ENCODE peak calls at places on chromosomes 1 and 21, in four cellular contexts. One of them, this sample, is unnamed.

GRCh38 chr1:56229183-56229582 is 350.2 kb downstream of the PLPP3 start:
- DNase-seq in K562: no peak
- DNase-seq in WTC11: no peak
- DNase-seq in HepG2: no peak
- DNase-seq in this sample: no peak

GRCh38 chr1:112934562-112934952 is 21.4 kb downstream of the SLC16A1 start:
- DNase-seq in K562: no peak
- DNase-seq in WTC11: no peak
- DNase-seq in HepG2: no peak
- DNase-seq in this sample: no peak

GRCh38 chr1:167541013-167541412 is 12.5 kb downstream of the CREG1 start:
- DNase-seq in K562: no peak
- DNase-seq in WTC11: no peak
- DNase-seq in HepG2: no peak
- DNase-seq in this sample: no peak

GRCh38 chr1:73674945-73675561 is 522.9 kb downstream of the LRRIQ3 start:
- DNase-seq in K562: no peak
- DNase-seq in WTC11: no peak
- DNase-seq in HepG2: no peak
- DNase-seq in this sample: no peak

GRCh38 chr1:44146536-44147361 is 5.3 kb upstream of the KLF18 start:
- DNase-seq in K562: no peak
- DNase-seq in WTC11: peak; percentile 56
- DNase-seq in HepG2: no peak
- DNase-seq in this sample: no peak

GRCh38 chr1:233304489-233305102 is 9.1 kb upstream of the PCNX2 start:
- DNase-seq in K562: peak; percentile 29
- DNase-seq in WTC11: no peak
- DNase-seq in HepG2: no peak
- DNase-seq in this sample: no peak

GRCh38 chr1:198605880-198606458 is 32.9 kb upstream of the PTPRC start:
- DNase-seq in K562: no peak
- DNase-seq in WTC11: no peak
- DNase-seq in HepG2: no peak
- DNase-seq in this sample: no peak

GRCh38 chr1:194043984-194044755 is 857.8 kb upstream of the B3GALT2 start:
- DNase-seq in K562: no peak
- DNase-seq in WTC11: no peak
- DNase-seq in HepG2: no peak
- DNase-seq in this sample: no peak

GRCh38 chr1:99788896-99789295 is 22.5 kb upstream of the FRRS1 start:
- DNase-seq in K562: no peak
- DNase-seq in WTC11: no peak
- DNase-seq in HepG2: no peak
- DNase-seq in this sample: no peak

GRCh38 chr1:241518447-241519307 is 878 bp downstream of the FH start:
- DNase-seq in K562: no peak
- DNase-seq in WTC11: no peak
- DNase-seq in HepG2: peak; percentile 6
- DNase-seq in this sample: no peak

GRCh38 chr1:41537257-41537656 is 52.8 kb upstream of the EDN2 start:
- DNase-seq in K562: no peak
- DNase-seq in WTC11: no peak
- DNase-seq in HepG2: no peak
- DNase-seq in this sample: no peak

GRCh38 chr1:207711285-207711684 is 40.6 kb upstream of the CD46 start:
- DNase-seq in K562: no peak
- DNase-seq in WTC11: peak; percentile 22
- DNase-seq in HepG2: peak; percentile 20
- DNase-seq in this sample: no peak

GRCh38 chr1:37323486-37324377 is 150.6 kb upstream of the ZC3H12A start:
- DNase-seq in K562: peak; percentile 88
- DNase-seq in WTC11: peak; percentile 77
- DNase-seq in HepG2: peak; percentile 33
- DNase-seq in this sample: no peak

GRCh38 chr1:232795497-232796068 is 9.6 kb upstream of the MAP10 start:
- DNase-seq in K562: no peak
- DNase-seq in WTC11: no peak
- DNase-seq in HepG2: no peak
- DNase-seq in this sample: no peak

GRCh38 chr1:51019811-51020210 is 49.8 kb downstream of the CDKN2C start:
- DNase-seq in K562: no peak
- DNase-seq in WTC11: no peak
- DNase-seq in HepG2: no peak
- DNase-seq in this sample: no peak

GRCh38 chr1:3313579-3313955 is 140.9 kb upstream of the ARHGEF16 start:
- DNase-seq in K562: no peak
- DNase-seq in WTC11: peak; percentile 31
- DNase-seq in HepG2: no peak
- DNase-seq in this sample: no peak

GRCh38 chr1:237670296-237670695 is 220.4 kb downstream of the ZP4 start:
- DNase-seq in K562: no peak
- DNase-seq in WTC11: no peak
- DNase-seq in HepG2: no peak
- DNase-seq in this sample: no peak

GRCh38 chr1:173270243-173270642 is 63.1 kb upstream of the TNFSF4 start:
- DNase-seq in K562: no peak
- DNase-seq in WTC11: no peak
- DNase-seq in HepG2: no peak
- DNase-seq in this sample: no peak

GRCh38 chr1:156337888-156338179 is 258 bp downstream of the CCT3 start:
- DNase-seq in K562: no peak
- DNase-seq in WTC11: no peak
- DNase-seq in HepG2: no peak
- DNase-seq in this sample: no peak

GRCh38 chr1:208919371-208919770 is 664.1 kb upstream of the CAMK1G start:
- DNase-seq in K562: no peak
- DNase-seq in WTC11: no peak
- DNase-seq in HepG2: no peak
- DNase-seq in this sample: no peak

GRCh38 chr1:226436855-226437491 is 29.1 kb upstream of the PARP1 start:
- DNase-seq in K562: no peak
- DNase-seq in WTC11: no peak
- DNase-seq in HepG2: no peak
- DNase-seq in this sample: no peak

GRCh38 chr1:204051258-204051657 is 21.7 kb upstream of the SOX13 start:
- DNase-seq in K562: no peak
- DNase-seq in WTC11: no peak
- DNase-seq in HepG2: no peak
- DNase-seq in this sample: no peak

GRCh38 chr1:27515626-27516025 is 25.7 kb upstream of the WASF2 start:
- DNase-seq in K562: no peak
- DNase-seq in WTC11: no peak
- DNase-seq in HepG2: no peak
- DNase-seq in this sample: no peak

GRCh38 chr21:32377991-32378390 is 14.8 kb downstream of the URB1 start:
- DNase-seq in K562: no peak
- DNase-seq in WTC11: no peak
- DNase-seq in HepG2: no peak
- DNase-seq in this sample: no peak

GRCh38 chr21:45356653-45357435 is 48.1 kb upstream of the COL18A1 start:
- DNase-seq in K562: no peak
- DNase-seq in WTC11: no peak
- DNase-seq in HepG2: peak; percentile 87
- DNase-seq in this sample: no peak

GRCh38 chr1:36008546-36009197 is 75.2 kb upstream of the TEKT2 start:
- DNase-seq in K562: no peak
- DNase-seq in WTC11: no peak
- DNase-seq in HepG2: peak; percentile 12
- DNase-seq in this sample: no peak

GRCh38 chr1:91529856-91530255 is 29.2 kb downstream of the CDC7 start:
- DNase-seq in K562: no peak
- DNase-seq in WTC11: no peak
- DNase-seq in HepG2: no peak
- DNase-seq in this sample: no peak

GRCh38 chr1:207962716-207963428 is 51.9 kb upstream of the CD34 start:
- DNase-seq in K562: no peak
- DNase-seq in WTC11: peak; percentile 26
- DNase-seq in HepG2: no peak
- DNase-seq in this sample: no peak

GRCh38 chr1:96633695-96634094 is 87.9 kb upstream of the PTBP2 start:
- DNase-seq in K562: no peak
- DNase-seq in WTC11: no peak
- DNase-seq in HepG2: no peak
- DNase-seq in this sample: no peak

GRCh38 chr1:209796733-209797025 is 9.3 kb downstream of the IRF6 start:
- DNase-seq in K562: no peak
- DNase-seq in WTC11: no peak
- DNase-seq in HepG2: no peak
- DNase-seq in this sample: no peak

GRCh38 chr1:84913025-84913892 is 20.3 kb upstream of the LPAR3 start:
- DNase-seq in K562: no peak
- DNase-seq in WTC11: no peak
- DNase-seq in HepG2: no peak
- DNase-seq in this sample: no peak

GRCh38 chr1:155833665-155834295 is 23.2 kb downstream of the GON4L start:
- DNase-seq in K562: no peak
- DNase-seq in WTC11: no peak
- DNase-seq in HepG2: no peak
- DNase-seq in this sample: no peak

GRCh38 chr1:44327679-44328491 is 27.2 kb downstream of the ERI3 start:
- DNase-seq in K562: peak; percentile 27
- DNase-seq in WTC11: peak; percentile 31
- DNase-seq in HepG2: peak; percentile 86
- DNase-seq in this sample: no peak

GRCh38 chr21:33820371-33820770 is 95.2 kb downstream of the ATP5PO start:
- DNase-seq in K562: no peak
- DNase-seq in WTC11: no peak
- DNase-seq in HepG2: no peak
- DNase-seq in this sample: no peak

GRCh38 chr1:20430355-20431290 is 55.4 kb downstream of the CAMK2N1 start:
- DNase-seq in K562: peak; percentile 81
- DNase-seq in WTC11: peak; percentile 85
- DNase-seq in HepG2: peak; percentile 24
- DNase-seq in this sample: no peak

GRCh38 chr1:169395956-169396355 is 28.0 kb downstream of the BLZF1 start:
- DNase-seq in K562: no peak
- DNase-seq in WTC11: no peak
- DNase-seq in HepG2: no peak
- DNase-seq in this sample: no peak

DNA sequence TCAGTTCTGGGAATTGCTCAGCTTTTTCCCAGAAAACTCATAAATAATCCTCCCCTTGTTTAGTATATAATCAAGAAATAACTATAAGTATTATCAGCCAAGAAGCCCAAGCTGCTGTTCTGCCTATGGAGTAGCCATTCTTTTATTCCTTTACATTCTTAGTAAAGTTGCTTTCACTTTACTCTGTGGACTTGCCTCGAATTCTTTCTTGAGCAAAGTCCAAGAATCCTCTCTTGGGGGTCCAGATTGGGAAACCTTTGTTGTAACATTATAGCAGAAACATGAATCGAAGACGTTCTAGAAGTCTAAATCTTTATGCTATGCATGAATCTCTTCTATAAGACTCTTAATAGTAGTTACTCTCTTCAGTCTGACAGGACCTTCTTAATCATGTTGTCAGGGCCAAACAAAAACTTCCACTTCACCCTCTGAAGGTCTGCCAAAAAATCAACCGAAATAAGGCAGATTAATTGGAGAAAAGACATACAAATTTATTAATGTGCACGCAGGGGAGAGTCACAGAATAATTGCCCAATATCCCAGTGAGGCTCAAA is 109.9 kb upstream of the VANGL1 start:
- DNase-seq in K562: no peak
- DNase-seq in WTC11: no peak
- DNase-seq in HepG2: no peak
- DNase-seq in this sample: no peak
- TF ChIP-seq CBFB in K562: no peak
- TF ChIP-seq CBFB in WTC11: no peak
- TF ChIP-seq CBFB in HepG2: no peak
- TF ChIP-seq CBFB in this sample: no peak

GRCh38 chr21:41074607-41075184 is 93.3 kb upstream of the BACE2 start:
- DNase-seq in K562: no peak
- DNase-seq in WTC11: no peak
- DNase-seq in HepG2: no peak
- DNase-seq in this sample: no peak
- TF ChIP-seq CBFB in K562: no peak
- TF ChIP-seq CBFB in WTC11: no peak
- TF ChIP-seq CBFB in HepG2: no peak
- TF ChIP-seq CBFB in this sample: no peak

GRCh38 chr1:246002725-246003441 is 504.2 kb downstream of the SMYD3 start:
- DNase-seq in K562: peak; percentile 84
- DNase-seq in WTC11: peak; percentile 93
- DNase-seq in HepG2: peak; percentile 67
- DNase-seq in this sample: peak; percentile 39

GRCh38 chr1:246001821-246002220 is 505.3 kb downstream of the SMYD3 start:
- DNase-seq in K562: no peak
- DNase-seq in WTC11: no peak
- DNase-seq in HepG2: no peak
- DNase-seq in this sample: no peak

GRCh38 chr1:246004281-246004680 is 502.8 kb downstream of the SMYD3 start:
- DNase-seq in K562: no peak
- DNase-seq in WTC11: no peak
- DNase-seq in HepG2: no peak
- DNase-seq in this sample: no peak

GRCh38 chr1:246003442-246003730 is 503.7 kb downstream of the SMYD3 start:
- DNase-seq in K562: no peak
- DNase-seq in WTC11: no peak
- DNase-seq in HepG2: no peak
- DNase-seq in this sample: no peak

GRCh38 chr1:246005067-246005466 is 502.0 kb downstream of the SMYD3 start:
- DNase-seq in K562: no peak
- DNase-seq in WTC11: no peak
- DNase-seq in HepG2: no peak
- DNase-seq in this sample: no peak
- TF ChIP-seq CBFB in K562: no peak
- TF ChIP-seq CBFB in WTC11: no peak
- TF ChIP-seq CBFB in HepG2: no peak
- TF ChIP-seq CBFB in this sample: no peak

GRCh38 chr1:239228451-239228850 is 157.9 kb upstream of the CHRM3 start:
- DNase-seq in K562: no peak
- DNase-seq in WTC11: no peak
- DNase-seq in HepG2: no peak
- DNase-seq in this sample: no peak

GRCh38 chr1:239222999-239223398 is 163.4 kb upstream of the CHRM3 start:
- DNase-seq in K562: no peak
- DNase-seq in WTC11: no peak
- DNase-seq in HepG2: no peak
- DNase-seq in this sample: no peak

GRCh38 chr1:239221656-239222055 is 164.7 kb upstream of the CHRM3 start:
- DNase-seq in K562: no peak
- DNase-seq in WTC11: no peak
- DNase-seq in HepG2: no peak
- DNase-seq in this sample: no peak

GRCh38 chr1:239224100-239224499 is 162.3 kb upstream of the CHRM3 start:
- DNase-seq in K562: no peak
- DNase-seq in WTC11: no peak
- DNase-seq in HepG2: no peak
- DNase-seq in this sample: no peak

DNA sequence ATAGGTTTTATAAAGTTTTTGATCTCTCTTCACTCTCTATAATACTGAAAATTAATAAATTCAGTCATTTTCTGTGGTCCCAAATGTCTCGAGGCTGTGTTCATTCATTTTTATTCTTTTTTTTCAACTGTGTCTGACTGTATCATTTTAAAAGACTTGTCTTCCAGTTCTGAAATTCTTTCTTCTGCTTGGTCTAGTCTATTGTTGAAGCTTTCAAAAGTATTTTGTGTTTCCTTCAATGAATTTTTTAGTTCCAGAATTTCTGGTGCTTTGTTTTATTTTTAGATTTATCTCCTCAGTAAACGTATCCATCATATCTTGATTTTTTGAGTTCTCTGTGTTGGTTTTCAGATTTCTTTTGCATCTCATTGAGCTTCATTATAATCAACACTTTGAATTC is 161.0 kb upstream of the CHRM3 start:
- DNase-seq in K562: no peak
- DNase-seq in WTC11: no peak
- DNase-seq in HepG2: no peak
- DNase-seq in this sample: no peak
- TF ChIP-seq CBFB in K562: no peak
- TF ChIP-seq CBFB in WTC11: no peak
- TF ChIP-seq CBFB in HepG2: no peak
- TF ChIP-seq CBFB in this sample: no peak